ENCODE peak calls at places on chromosomes 4 and X, in nine cellular contexts. O, H, R, G, S, B, W, E and J are unnamed samples.

GRCh38 chr4:24655971-24656370 is 71.6 kb upstream of the DHX15 start:
- DNase-seq in G (no peak), B (no peak), R (no peak), W (peak; percentile 49), S (no peak), E (no peak), O (no peak), H (no peak), J (no peak)

GRCh38 chr4:55762815-55763214 is 56.8 kb upstream of the EXOC1L start:
- DNase-seq in S (no peak), H (peak; percentile 19), B (no peak), R (peak; percentile 19), O (no peak), G (no peak), E (no peak), W (no peak), J (no peak)

GRCh38 chrX:2484232-2484631 is 16.5 kb downstream of the DHRSX start:
- DNase-seq in O (no peak), R (no peak), H (no peak), S (no peak), B (no peak), G (no peak), W (no peak), E (no peak), J (no peak)

GRCh38 chrX:6678313-6678712 is 143.4 kb upstream of the VCX3A start:
- DNase-seq in B (no peak), G (no peak), O (no peak), E (no peak), H (no peak), S (no peak), W (no peak), R (no peak), J (no peak)

GRCh38 chrX:46326161-46326560 is 219.1 kb downstream of the ZNF674 start:
- DNase-seq in E (no peak), R (peak; percentile 45), S (no peak), B (peak; percentile 48), G (no peak), W (peak; percentile 63), H (no peak), O (no peak), J (no peak)

GRCh38 chrX:15930585-15930984 is 76.0 kb upstream of the AP1S2 start:
- DNase-seq in R (peak; percentile 56), S (no peak), O (no peak), E (no peak), G (no peak), H (peak; percentile 10), W (peak; percentile 66), B (peak; percentile 49), J (no peak)

GRCh38 chrX:98294310-98294709 is 1410.6 kb downstream of the RPA4 start:
- DNase-seq in G (no peak), E (no peak), R (no peak), O (no peak), H (no peak), B (no peak), S (no peak), W (no peak), J (no peak)

GRCh38 chrX:133859860-133860259 is 125.5 kb downstream of the GPC3 start:
- DNase-seq in R (no peak), W (no peak), B (peak; percentile 63), H (no peak), O (no peak), G (no peak), S (no peak), E (no peak), J (no peak)

GRCh38 chrX:572490-573124 is 58.0 kb upstream of the SHOX start:
- DNase-seq in B (no peak), G (no peak), R (no peak), H (peak; percentile 51), E (no peak), S (no peak), W (no peak), O (no peak), J (no peak)

GRCh38 chrX:14920196-14920595 is 47.0 kb downstream of the MOSPD2 start:
- DNase-seq in S (no peak), B (no peak), W (no peak), H (no peak), O (no peak), E (no peak), G (no peak), R (peak; percentile 35), J (no peak)

GRCh38 chr4:149409186-149410056 is 406.2 kb downstream of the IQCM start:
- DNase-seq in O (no peak), R (peak; percentile 96), E (peak; percentile 16), W (peak; percentile 89), S (no peak), B (peak; percentile 84), G (no peak), H (peak; percentile 6), J (no peak)

GRCh38 chr4:136810626-136811025 is 721.7 kb downstream of the PCDH18 start:
- DNase-seq in E (no peak), O (no peak), B (no peak), R (peak; percentile 26), H (no peak), W (peak; percentile 35), G (no peak), S (no peak), J (no peak)

GRCh38 chrX:132365490-132365889 is 123.3 kb downstream of the MBNL3 start:
- DNase-seq in G (no peak), O (no peak), W (no peak), B (no peak), E (no peak), H (no peak), S (no peak), R (no peak), J (no peak)

GRCh38 chr4:71355045-71355444 is 16.2 kb downstream of the SLC4A4 start:
- DNase-seq in W (no peak), E (no peak), S (no peak), G (no peak), R (no peak), O (no peak), B (no peak), H (no peak), J (no peak)

GRCh38 chr4:39719804-39720580 is 22.1 kb downstream of the UBE2K start:
- DNase-seq in S (no peak), W (no peak), O (no peak), E (no peak), G (no peak), H (no peak), B (peak; percentile 47), R (no peak), J (no peak)

GRCh38 chrX:46953597-46953996 is 41.4 kb downstream of the JADE3 start:
- DNase-seq in W (no peak), G (no peak), R (no peak), S (no peak), B (no peak), E (no peak), H (peak; percentile 4), O (no peak), J (no peak)

GRCh38 chr4:38461342-38461741 is 202.7 kb upstream of the KLF3 start:
- DNase-seq in B (no peak), R (no peak), G (no peak), E (no peak), H (no peak), W (no peak), O (no peak), S (no peak), J (no peak)

GRCh38 chr4:185396724-185397402 is at the start of gene ANKRD37:
- DNase-seq in E (peak; percentile 27), S (no peak), R (no peak), B (peak; percentile 65), O (no peak), G (no peak), W (peak; percentile 48), H (peak; percentile 60), J (no peak)

GRCh38 chrX:150198776-150199175 is 164.3 kb upstream of the MAMLD1 start:
- DNase-seq in H (no peak), S (no peak), O (no peak), B (no peak), G (no peak), E (no peak), R (peak; percentile 75), W (peak; percentile 51), J (no peak)

GRCh38 chr4:13844740-13845139 is 217.2 kb upstream of the BOD1L1 start:
- DNase-seq in O (no peak), H (no peak), G (no peak), W (no peak), R (no peak), B (no peak), E (no peak), S (no peak), J (no peak)

GRCh38 chr4:70724463-70724862 is 2.7 kb downstream of the RUFY3 start:
- DNase-seq in W (no peak), H (no peak), G (no peak), R (no peak), B (no peak), O (no peak), S (no peak), E (no peak), J (no peak)

GRCh38 chr4:154911608-154912098 is 130.6 kb downstream of the RBM46 start:
- DNase-seq in O (no peak), E (no peak), S (no peak), H (no peak), W (no peak), R (no peak), G (no peak), B (no peak), J (no peak)

GRCh38 chr4:180456928-180457327 is 1786.3 kb upstream of the TENM3 start:
- DNase-seq in O (no peak), W (peak; percentile 16), E (no peak), G (no peak), H (peak; percentile 15), R (no peak), S (no peak), B (no peak), J (no peak)

GRCh38 chr4:42150653-42151567 is 1.5 kb downstream of the BEND4 start:
- DNase-seq in R (no peak), H (peak; percentile 39), B (no peak), G (no peak), O (no peak), W (no peak), S (peak; percentile 25), E (no peak), J (peak; percentile 48)

GRCh38 chrX:41148553-41148952 is 63.3 kb downstream of the USP9X start:
- DNase-seq in O (no peak), B (peak; percentile 52), R (peak; percentile 54), S (no peak), H (no peak), W (peak; percentile 79), E (no peak), G (no peak), J (no peak)

GRCh38 chrX:14884714-14885113 is 11.5 kb downstream of the MOSPD2 start:
- DNase-seq in H (no peak), R (no peak), S (no peak), G (no peak), O (no peak), E (no peak), W (no peak), B (no peak), J (no peak)

GRCh38 chr4:161650812-161651211 is 513.0 kb downstream of the FSTL5 start:
- DNase-seq in S (no peak), E (no peak), G (no peak), R (no peak), H (no peak), W (no peak), B (no peak), O (no peak), J (no peak)

GRCh38 chr4:82138376-82138775 is 235.4 kb downstream of the HNRNPD start:
- DNase-seq in H (no peak), O (no peak), R (peak; percentile 14), E (no peak), W (peak; percentile 13), B (peak; percentile 17), G (no peak), S (peak; percentile 0), J (no peak)